ENCODE peak calls at places on chromosomes 12 and 14, in seven cellular contexts. I is fibroblast of pulmonary artery, R is left ventricle myocardium inferior, U is choroid plexus epithelial cell, T is fibroblast of villous mesenchyme, W is progenitor cell of endocrine pancreas, A is stomach. C is an unnamed sample.

GRCh38 chr12:47777741-47778558 is 4.9 kb downstream of the SLC48A1 start:
- DNase-seq in U (no peak), I (no peak), R (peak), T (no peak), A (peak), W (no peak), C (no peak)

GRCh38 chr14:28754209-28754985 is 12.2 kb upstream of the FOXG1 start:
- DNase-seq in T (peak), W (no peak), R (no peak), I (peak), A (no peak), U (peak), C (peak)

GRCh38 chr14:48536318-48536717 is 860.9 kb upstream of the MDGA2 start:
- DNase-seq in T (peak), R (no peak), W (no peak), A (no peak), U (no peak), I (no peak), C (no peak)

GRCh38 chr14:92391746-92392145 is 68.8 kb downstream of the SLC24A4 start:
- DNase-seq in R (no peak), A (no peak), I (no peak), T (no peak), W (no peak), U (no peak), C (no peak)

GRCh38 chr12:110704231-110704630 is 15.3 kb upstream of the HVCN1 start:
- DNase-seq in T (no peak), R (no peak), W (no peak), I (no peak), U (no peak), A (no peak), C (no peak)

GRCh38 chr12:122021822-122022392 is at the start of gene BCL7A:
- DNase-seq in R (peak), T (peak), U (peak), A (peak), I (peak), W (peak), C (peak)

GRCh38 chr12:22687677-22688076 is 62.7 kb downstream of the ETNK1 start:
- DNase-seq in W (no peak), T (peak), U (peak), I (peak), A (no peak), R (no peak), C (peak)

GRCh38 chr14:29584992-29585391 is 342.7 kb downstream of the PRKD1 start:
- DNase-seq in I (peak), U (peak), T (peak), R (peak), W (peak), A (no peak), C (peak)

GRCh38 chr14:59274991-59275391 is 86.5 kb downstream of the DAAM1 start:
- DNase-seq in A (no peak), R (peak), I (no peak), W (no peak), U (no peak), T (no peak), C (no peak)

GRCh38 chr14:103445783-103446182 is 60.6 kb downstream of the MARK3 start:
- DNase-seq in W (no peak), I (no peak), A (no peak), R (no peak), U (no peak), T (peak), C (no peak)

GRCh38 chr12:109595321-109595902 is 21.8 kb downstream of the MVK start:
- DNase-seq in T (no peak), W (no peak), R (no peak), A (no peak), I (no peak), U (no peak), C (no peak)

GRCh38 chr12:18375131-18375530 is 113.8 kb downstream of the PIK3C2G start:
- DNase-seq in W (no peak), I (no peak), A (no peak), R (no peak), T (no peak), U (peak), C (peak)

DNA sequence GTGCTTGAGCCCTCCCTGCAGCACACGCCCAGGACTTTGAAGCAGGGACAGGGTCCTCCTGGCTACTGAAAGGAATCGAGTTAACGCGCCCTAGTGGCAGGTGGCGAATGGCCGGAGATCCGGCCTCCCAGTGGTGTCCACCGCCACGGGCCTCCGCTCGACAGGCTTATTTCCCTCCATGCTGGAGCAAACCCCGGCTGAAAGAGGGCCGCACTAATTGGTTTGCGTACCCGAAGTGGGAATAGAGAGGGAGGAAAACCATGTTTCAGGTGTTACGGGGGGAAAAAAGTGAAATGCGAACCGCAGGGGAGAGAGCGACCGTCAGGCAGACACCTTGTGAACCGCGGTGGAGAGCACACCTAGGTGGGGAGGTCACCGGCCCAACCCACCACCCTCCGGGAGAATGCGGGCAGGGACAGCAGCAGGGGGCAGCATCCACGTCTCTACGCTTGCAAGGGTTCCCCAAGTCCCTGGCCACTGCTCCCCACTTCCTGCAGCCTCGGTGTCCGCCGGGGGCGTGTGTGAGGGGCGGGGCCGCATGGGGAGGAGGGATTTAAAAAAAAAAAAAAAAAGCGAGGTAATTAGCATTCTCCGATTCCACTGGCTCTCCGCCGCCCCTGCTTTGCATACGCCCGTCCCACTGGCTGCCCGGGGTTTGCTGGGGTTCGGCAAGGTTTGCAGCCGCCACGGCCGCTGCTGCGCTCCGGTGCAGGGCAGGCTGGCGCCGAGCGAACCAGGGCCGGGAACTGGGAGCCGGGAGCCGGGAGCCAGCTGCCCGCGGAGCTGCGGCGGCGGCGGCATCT is 224.6 kb upstream of the CRY1 start:
- DNase-seq in R (peak), W (peak), I (peak), A (peak), T (peak), U (peak), C (peak)
- TF ChIP-seq CTCF in R (no peak), W (peak), I (no peak), A (no peak), T (no peak), U (peak), C (peak)

GRCh38 chr12:113479193-113479577 is 7.5 kb upstream of the LHX5 start:
- DNase-seq in T (no peak), U (no peak), W (no peak), A (no peak), I (no peak), R (no peak), C (no peak)

GRCh38 chr12:113477842-113478215 is 6.2 kb upstream of the LHX5 start:
- DNase-seq in U (no peak), T (no peak), A (no peak), R (no peak), I (no peak), W (no peak), C (no peak)

GRCh38 chr12:113480336-113480688 is 8.6 kb upstream of the LHX5 start:
- DNase-seq in T (no peak), U (no peak), R (no peak), I (no peak), A (no peak), W (no peak), C (no peak)

GRCh38 chr12:113478351-113479011 is 6.8 kb upstream of the LHX5 start:
- DNase-seq in U (no peak), W (no peak), R (no peak), T (no peak), I (no peak), A (no peak), C (no peak)

DNA sequence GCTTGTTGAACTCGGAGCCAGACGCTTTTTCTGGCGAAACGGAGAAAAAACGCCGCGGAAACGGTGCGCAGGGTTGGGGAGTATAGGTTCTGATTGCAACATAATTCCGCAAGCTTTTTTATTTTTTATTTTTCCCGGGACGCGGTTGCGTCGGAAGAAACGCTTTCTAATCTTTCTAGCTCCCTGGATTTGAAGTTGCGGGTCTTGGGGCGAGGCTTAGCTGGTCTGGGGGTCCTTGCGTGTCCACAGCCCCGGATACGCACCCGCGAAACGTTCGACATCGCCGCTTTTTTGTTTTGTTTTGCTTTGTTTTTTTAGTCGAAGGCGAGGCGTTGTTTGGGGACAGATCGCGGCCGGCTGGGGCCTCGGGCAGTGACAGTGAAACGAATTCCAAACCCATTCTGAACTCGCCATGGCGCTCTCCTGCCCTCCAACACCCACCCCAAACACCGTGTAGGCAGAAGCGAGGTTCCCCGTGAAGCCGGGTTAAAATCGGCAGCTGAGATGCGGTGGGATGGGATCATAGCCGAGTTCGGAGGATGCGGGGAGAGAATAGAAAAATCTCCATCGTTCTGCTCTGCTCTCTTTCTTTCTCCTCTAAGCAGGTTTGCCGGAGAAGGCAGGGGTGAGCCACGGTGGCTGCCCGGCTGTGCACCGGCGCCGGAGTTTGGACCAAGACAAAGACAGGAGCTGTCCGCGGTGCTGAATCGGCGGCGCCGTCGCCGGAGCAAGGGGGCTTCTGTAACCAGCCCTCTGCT is 8.1 kb upstream of the LHX5 start:
- DNase-seq in W (peak), U (peak), R (peak), I (peak), T (peak), A (no peak), C (peak)
- TF ChIP-seq CTCF in W (no peak), U (no peak), R (no peak), I (no peak), T (no peak), A (no peak), C (no peak)

GRCh38 chr12:125343649-125344048 is 278.4 kb downstream of the AACS start:
- DNase-seq in A (no peak), U (no peak), W (no peak), I (no peak), R (no peak), T (no peak), C (no peak)

GRCh38 chr12:125341422-125341821 is 276.2 kb downstream of the AACS start:
- DNase-seq in A (no peak), U (no peak), I (no peak), W (no peak), R (no peak), T (no peak), C (no peak)

GRCh38 chr12:125351788-125352187 is 286.6 kb downstream of the AACS start:
- DNase-seq in T (no peak), W (no peak), A (no peak), I (no peak), R (no peak), U (no peak), C (no peak)

GRCh38 chr12:125340791-125341190 is 275.6 kb downstream of the AACS start:
- DNase-seq in T (peak), I (peak), A (no peak), W (no peak), R (peak), U (peak), C (peak)

DNA sequence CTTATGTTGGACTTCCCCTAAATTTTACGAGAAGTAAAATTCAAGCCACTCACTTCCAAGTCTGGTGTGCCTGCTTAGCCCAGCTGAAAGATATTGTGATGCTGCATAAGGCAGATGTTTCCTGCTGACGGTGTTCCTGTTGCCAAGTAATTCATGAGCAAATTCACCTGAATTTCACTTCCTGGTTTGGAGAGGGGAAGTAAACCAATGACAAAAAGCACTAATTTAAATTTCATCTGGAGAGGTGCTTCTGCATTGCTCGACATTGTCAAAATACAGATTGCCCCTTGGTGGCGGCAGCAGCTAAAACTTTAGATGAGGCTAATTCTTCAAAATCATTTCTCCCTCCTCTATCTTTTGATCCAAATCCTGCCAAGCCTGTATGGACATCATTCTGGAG is 281.1 kb downstream of the AACS start:
- DNase-seq in W (no peak), I (no peak), T (no peak), U (no peak), R (no peak), A (no peak), C (no peak)
- TF ChIP-seq CTCF in W (no peak), I (no peak), T (no peak), U (no peak), R (peak), A (no peak), C (no peak)

GRCh38 chr12:106791531-106791930 is 17.0 kb downstream of the RIC8B start:
- DNase-seq in I (no peak), R (no peak), U (no peak), T (no peak), A (no peak), W (no peak), C (no peak)

GRCh38 chr12:106794369-106794768 is 19.9 kb downstream of the RIC8B start:
- DNase-seq in U (no peak), A (no peak), W (no peak), T (peak), R (no peak), I (no peak), C (no peak)

DNA sequence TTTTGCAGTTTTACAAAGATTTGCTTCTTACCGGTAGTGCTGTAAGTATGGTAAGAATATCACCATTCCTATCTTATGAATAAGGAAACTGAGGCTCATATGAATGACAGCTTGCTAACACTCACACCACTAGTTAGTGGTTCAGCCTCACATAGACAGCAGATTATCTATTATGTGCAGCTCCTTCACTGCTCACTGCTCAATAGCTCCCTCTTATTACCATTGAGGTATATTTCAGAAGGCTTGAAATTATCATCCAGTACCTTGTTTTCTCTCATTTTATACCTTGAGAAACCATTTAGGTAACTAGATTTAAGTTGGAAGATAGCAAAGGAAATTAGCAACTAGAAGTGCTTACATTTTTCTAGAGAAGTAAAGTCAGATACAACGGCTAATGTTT is 15.5 kb downstream of the RIC8B start:
- DNase-seq in R (no peak), U (no peak), I (no peak), W (no peak), A (no peak), T (no peak), C (no peak)
- TF ChIP-seq CTCF in R (peak), U (peak), I (peak), W (peak), A (no peak), T (peak), C (peak)

DNA sequence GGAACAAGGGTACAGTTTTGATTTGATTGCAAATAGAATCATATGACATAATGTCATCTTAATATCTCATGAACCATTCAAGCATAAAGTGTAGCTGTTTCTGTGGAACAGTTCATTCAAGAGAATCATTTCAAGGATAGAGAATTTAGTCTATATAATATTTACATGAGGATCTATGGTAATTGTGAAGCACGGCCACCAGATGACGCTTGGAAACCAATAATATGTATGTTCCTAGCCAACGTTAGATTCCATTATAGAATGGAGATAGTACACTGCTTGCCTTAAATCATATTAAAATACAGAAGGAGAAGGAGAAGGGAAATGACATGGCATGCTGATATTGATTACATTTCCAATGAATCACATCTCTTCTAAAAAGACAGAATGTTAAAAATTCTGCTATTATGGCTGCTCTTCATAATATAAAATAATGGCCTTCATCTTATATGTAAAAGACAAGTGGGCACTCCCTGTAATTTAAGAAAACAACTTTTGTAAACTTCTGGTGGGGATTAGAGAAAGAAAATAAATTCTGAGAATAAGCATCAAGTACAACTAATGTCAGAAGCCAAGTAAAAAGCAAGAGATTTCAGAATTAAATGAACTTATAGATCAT is 351.0 kb downstream of the NAV3 start:
- DNase-seq in U (peak), T (peak), W (no peak), I (peak), A (no peak), R (no peak), C (peak)
- TF ChIP-seq CTCF in U (peak), T (peak), W (peak), I (peak), A (no peak), R (peak), C (peak)

GRCh38 chr12:49609059-49609874 is 3.8 kb upstream of the FAM186B start:
- DNase-seq in R (no peak), I (no peak), W (no peak), U (no peak), T (no peak), A (no peak), C (no peak)

GRCh38 chr12:49612210-49612609 is 6.8 kb upstream of the FAM186B start:
- DNase-seq in I (no peak), R (no peak), U (no peak), A (no peak), T (no peak), W (no peak), C (no peak)

GRCh38 chr12:49615725-49616124 is 7.6 kb upstream of the PRPF40B start:
- DNase-seq in A (no peak), I (peak), U (peak), W (no peak), R (no peak), T (peak), C (peak)

DNA sequence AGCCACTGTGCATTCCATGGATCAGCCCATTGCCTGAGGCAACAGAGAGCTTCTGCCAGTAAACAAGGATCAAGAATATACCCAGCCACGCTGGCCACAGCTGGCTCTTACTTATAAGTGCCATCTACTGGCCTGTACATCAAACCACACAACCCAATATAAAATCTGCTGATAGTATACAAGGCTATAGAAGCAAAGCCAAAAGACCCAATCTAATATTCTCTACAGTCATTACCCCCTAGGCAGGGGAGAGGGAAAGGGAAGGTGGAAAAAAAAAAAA is 4.4 kb upstream of the FAM186B start:
- DNase-seq in W (no peak), T (no peak), A (no peak), I (peak), R (no peak), U (peak), C (no peak)
- TF ChIP-seq CTCF in W (no peak), T (no peak), A (no peak), I (peak), R (no peak), U (peak), C (peak)

C was measured in cardiac fibroblast.